ENCODE peak calls at places on chromosomes 13 and 19, in ten cellular contexts. G is choroid plexus epithelial cell; O is stimulated activated CD4-positive, alpha-beta T cell treated with anti-CD3 and anti-CD28 coated beads, Interleukin-4, amount 100 ng/mL, for 24 hours; E is activated gamma-delta T cell treated with Interleukin-2 at 50 U/mL for 16 hours; H is NCI-H187 treated with DMSO at 0.1 percent for 48 hours; Y is nucleus accumbens; T is aorta; K is astrocyte; I is stimulated activated CD8-positive, alpha-beta memory T cell treated with anti-CD3 and anti-CD28 coated beads, Interleukin-2, amount 100 ng/mL, for 1 hour; P is caudate nucleus. B is an unnamed sample.

GRCh38 chr13:96819375-96819774 is 174.9 kb downstream of the OXGR1 start:
- DNase-seq in G (no peak), O (no peak), E (no peak), H (no peak), Y (no peak), T (no peak), K (no peak), I (no peak), P (no peak), B (no peak)

GRCh38 chr19:2039082-2039958 is 11.7 kb downstream of the MKNK2 start:
- DNase-seq in G (no peak), O (no peak), E (no peak), H (no peak), Y (no peak), T (peak; percentile 48), K (no peak), I (no peak), P (no peak), B (peak; percentile 79)

GRCh38 chr19:49985926-49986325 is 25.0 kb upstream of the SIGLEC11 start:
- DNase-seq in G (no peak), O (no peak), E (no peak), H (no peak), Y (no peak), T (no peak), K (no peak), I (no peak), P (no peak), B (no peak)

GRCh38 chr13:97185751-97186150 is 36.4 kb upstream of the MBNL2 start:
- DNase-seq in G (no peak), O (no peak), E (no peak), H (no peak), Y (no peak), T (no peak), K (no peak), I (no peak), P (no peak), B (no peak)

GRCh38 chr19:5952193-5953033 is 25.5 kb downstream of the RANBP3 start:
- DNase-seq in G (no peak), O (no peak), E (no peak), H (no peak), Y (no peak), T (no peak), K (no peak), I (no peak), P (no peak), B (no peak)

GRCh38 chr13:30639671-30640070 is 22.0 kb downstream of the USPL1 start:
- DNase-seq in G (peak; percentile 24), O (no peak), E (no peak), H (no peak), Y (peak; percentile 11), T (no peak), K (peak; percentile 64), I (no peak), P (no peak), B (no peak)

GRCh38 chr13:26482451-26483197 is 74.9 kb upstream of the WASF3 start:
- DNase-seq in G (peak; percentile 87), O (peak; percentile 69), E (peak; percentile 69), H (no peak), Y (peak; percentile 42), T (peak; percentile 65), K (peak; percentile 53), I (peak; percentile 10), P (no peak), B (no peak)

GRCh38 chr13:84571264-84571663 is 689.0 kb upstream of the SLITRK1 start:
- DNase-seq in G (no peak), O (no peak), E (no peak), H (no peak), Y (no peak), T (no peak), K (no peak), I (no peak), P (no peak), B (no peak)

GRCh38 chr13:91144054-91144453 is 203.4 kb upstream of the MIR17HG start:
- DNase-seq in G (no peak), O (no peak), E (no peak), H (no peak), Y (no peak), T (no peak), K (no peak), I (no peak), P (no peak), B (no peak)

GRCh38 chr19:14347999-14348889 is 33.0 kb upstream of the ADGRE5 start:
- DNase-seq in G (peak; percentile 53), O (peak; percentile 66), E (peak; percentile 61), H (no peak), Y (peak; percentile 24), T (peak; percentile 79), K (no peak), I (no peak), P (peak; percentile 12), B (peak; percentile 69)

GRCh38 chr13:106561551-106562170 is 6.3 kb downstream of the ARGLU1 start:
- DNase-seq in G (peak; percentile 40), O (peak; percentile 46), E (no peak), H (no peak), Y (no peak), T (no peak), K (peak; percentile 59), I (no peak), P (no peak), B (no peak)

GRCh38 chr13:39100996-39101751 is 62.9 kb downstream of the NHLRC3 start:
- DNase-seq in G (no peak), O (no peak), E (no peak), H (no peak), Y (no peak), T (no peak), K (no peak), I (no peak), P (no peak), B (no peak)

GRCh38 chr13:27965740-27966640 is 3.1 kb downstream of the CDX2 start:
- DNase-seq in G (no peak), O (no peak), E (no peak), H (no peak), Y (no peak), T (no peak), K (no peak), I (no peak), P (no peak), B (no peak)

GRCh38 chr19:18648971-18649310 is 12.1 kb downstream of the KLHL26 start:
- DNase-seq in G (peak; percentile 37), O (no peak), E (no peak), H (no peak), Y (no peak), T (no peak), K (no peak), I (no peak), P (no peak), B (no peak)

GRCh38 chr19:31678421-31678820 is 329.2 kb upstream of the TSHZ3 start:
- DNase-seq in G (no peak), O (no peak), E (no peak), H (no peak), Y (no peak), T (no peak), K (no peak), I (no peak), P (no peak), B (no peak)

GRCh38 chr13:114132419-114133121 is at the start of gene RASA3:
- DNase-seq in G (peak; percentile 87), O (peak; percentile 58), E (peak; percentile 64), H (no peak), Y (peak; percentile 60), T (peak; percentile 87), K (peak; percentile 72), I (no peak), P (peak; percentile 50), B (peak; percentile 94)

GRCh38 chr19:41577833-41578232 is 1.9 kb downstream of the CEACAM21 start:
- DNase-seq in G (no peak), O (no peak), E (no peak), H (no peak), Y (no peak), T (no peak), K (no peak), I (no peak), P (no peak), B (no peak)

GRCh38 chr19:11041194-11041593 is 48.1 kb upstream of the LDLR start:
- DNase-seq in G (no peak), O (no peak), E (no peak), H (no peak), Y (no peak), T (no peak), K (no peak), I (no peak), P (no peak), B (no peak)

GRCh38 chr13:42533336-42533591 is 40.7 kb upstream of the TNFSF11 start:
- DNase-seq in G (no peak), O (no peak), E (no peak), H (no peak), Y (no peak), T (no peak), K (no peak), I (no peak), P (no peak), B (no peak)